ENCODE peak calls at places on chromosomes 12 and 14, in eight cellular contexts. P is uterus, G is HepG2, C is PC-3, Y is BE2C, N is upper lobe of right lung, F is adipocyte, D is right atrium auricular region. H is an unnamed sample.

GRCh38 chr12:88401153-88401552 is 179.1 kb downstream of the KITLG start:
- DNase-seq in Y (no peak), P (no peak), N (no peak), C (peak; percentile 88), D (no peak), G (no peak), F (peak; percentile 44), H (no peak)

GRCh38 chr14:58239259-58240210 is 5.1 kb upstream of the PSMA3 start:
- DNase-seq in C (peak; percentile 98), G (peak; percentile 46), F (peak; percentile 89), P (peak; percentile 79), D (peak; percentile 80), N (peak; percentile 81), Y (peak; percentile 63), H (peak; percentile 54)

GRCh38 chr14:68611611-68612010 is 181.3 kb downstream of the ZFP36L1 start:
- DNase-seq in P (peak; percentile 21), N (no peak), D (no peak), Y (no peak), G (no peak), F (no peak), C (no peak), H (no peak)

GRCh38 chr14:90276627-90277367 is 20.4 kb downstream of the PSMC1 start:
- DNase-seq in F (no peak), G (no peak), Y (peak; percentile 31), P (no peak), C (peak; percentile 13), D (no peak), N (peak; percentile 73), H (no peak)

GRCh38 chr14:90599748-90600507 is 203.1 kb downstream of the CALM1 start:
- DNase-seq in F (peak; percentile 59), D (no peak), C (peak; percentile 41), P (no peak), Y (no peak), G (peak; percentile 3), N (no peak), H (no peak)

GRCh38 chr12:26740991-26741390 is 92.0 kb downstream of the ITPR2 start:
- DNase-seq in D (no peak), P (no peak), C (no peak), N (no peak), G (no peak), F (no peak), Y (peak; percentile 26), H (no peak)

GRCh38 chr12:96091833-96092232 is 56.4 kb upstream of the LTA4H start:
- DNase-seq in Y (no peak), F (no peak), C (peak; percentile 40), P (no peak), G (peak; percentile 18), D (no peak), N (no peak), H (no peak)

GRCh38 chr14:89912667-89913211 is 41.8 kb downstream of the EFCAB11 start:
- DNase-seq in F (peak; percentile 96), D (no peak), P (peak; percentile 58), G (peak; percentile 59), C (peak; percentile 68), Y (no peak), N (no peak), H (peak; percentile 95)

GRCh38 chr14:94936901-94937321 is 167.0 kb upstream of the GSC start:
- DNase-seq in Y (no peak), N (no peak), F (no peak), D (no peak), C (no peak), P (peak; percentile 24), G (no peak), H (no peak)

GRCh38 chr12:70849265-70849960 is 71.1 kb downstream of the PTPRR start:
- DNase-seq in G (peak; percentile 2), D (no peak), P (no peak), N (no peak), C (peak; percentile 61), Y (no peak), F (peak; percentile 59), H (peak; percentile 17)

GRCh38 chr14:99747582-99748330 is 45.5 kb upstream of the EML1 start:
- DNase-seq in N (no peak), F (no peak), P (no peak), D (no peak), G (no peak), Y (peak; percentile 8), C (no peak), H (no peak)

GRCh38 chr14:104683653-104684448 is 5.6 kb upstream of the INF2 start:
- DNase-seq in F (no peak), Y (no peak), C (no peak), N (peak; percentile 44), D (no peak), G (no peak), P (no peak), H (no peak)

GRCh38 chr12:1777798-1778197 is 42.6 kb upstream of the LRTM2 start:
- DNase-seq in P (no peak), N (no peak), D (no peak), G (no peak), F (peak; percentile 78), C (peak; percentile 46), Y (no peak), H (no peak)

GRCh38 chr14:104863923-104864266 is 1.2 kb upstream of the CEP170B start:
- DNase-seq in D (no peak), F (no peak), Y (peak; percentile 3), P (no peak), C (no peak), N (no peak), G (no peak), H (no peak)

GRCh38 chr12:25692115-25693035 is 139.3 kb upstream of the LMNTD1 start:
- DNase-seq in D (peak; percentile 71), F (peak; percentile 72), N (no peak), P (no peak), Y (no peak), G (no peak), C (no peak), H (no peak)

GRCh38 chr14:59294662-59294992 is 106.2 kb downstream of the DAAM1 start:
- DNase-seq in G (no peak), D (no peak), Y (no peak), P (no peak), N (no peak), F (peak; percentile 79), C (peak; percentile 40), H (no peak)

GRCh38 chr12:109621271-109621671 is 47.7 kb downstream of the MVK start:
- DNase-seq in F (peak; percentile 79), P (no peak), Y (no peak), G (no peak), N (no peak), D (no peak), C (no peak), H (no peak)

GRCh38 chr12:83256581-83256980 is 569.9 kb downstream of the TMTC2 start:
- DNase-seq in P (no peak), D (no peak), Y (peak; percentile 26), C (no peak), N (no peak), G (no peak), F (no peak), H (no peak)

GRCh38 chr14:69327507-69327906 is 67.5 kb downstream of the GALNT16 start:
- DNase-seq in P (peak; percentile 1), C (no peak), D (no peak), G (no peak), N (peak; percentile 43), Y (no peak), F (no peak), H (no peak)

DNA sequence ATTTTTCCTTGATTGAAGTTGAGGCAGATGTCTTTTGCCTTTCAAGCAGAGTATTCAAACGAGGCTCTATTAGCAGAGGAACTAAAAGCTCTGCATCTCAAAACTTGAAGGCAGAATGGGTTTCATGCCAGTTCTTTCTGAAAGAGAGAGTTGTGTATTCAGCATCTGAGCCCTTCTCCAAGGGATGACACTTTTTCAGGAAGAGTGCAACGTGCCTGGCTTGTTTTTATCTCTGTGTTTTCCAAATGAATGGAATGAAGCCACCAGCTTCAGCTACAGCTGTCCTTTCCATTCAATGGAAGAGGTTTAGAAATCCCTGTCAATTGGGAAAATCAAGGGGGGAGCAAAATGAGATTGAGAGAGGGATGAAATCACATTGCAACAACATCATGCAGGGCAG is 14.6 kb downstream of the BEST3 start:
- DNase-seq in F (no peak), P (no peak), C (no peak), N (no peak), Y (no peak), D (no peak), G (no peak), H (no peak)
- H3K4me1 ChIP-seq in F (peaks cover 40% of the 10 kb centered on the region), P (no peaks in the 10 kb centered on the region), C (peaks cover 41% of the 10 kb centered on the region), N (peaks cover 4% of the 10 kb centered on the region), Y (peaks cover 4% of the 10 kb centered on the region), D (no peaks in the 10 kb centered on the region), G (peaks cover 11% of the 10 kb centered on the region), H (no peaks in the 10 kb centered on the region)

GRCh38 chr12:124208469-124208868 is 86.4 kb upstream of the RFLNA start:
- DNase-seq in F (no peak), N (peak; percentile 55), C (no peak), Y (no peak), D (no peak), G (no peak), P (no peak), H (no peak)
- H3K27me3 ChIP-seq in F (peaks cover 15% of the 10 kb centered on the region), N (no peaks in the 10 kb centered on the region), C (peaks cover 65% of the 10 kb centered on the region), Y (peaks cover 5% of the 10 kb centered on the region), D (no peaks in the 10 kb centered on the region), G (peaks cover 11% of the 10 kb centered on the region), P (no peaks in the 10 kb centered on the region), H (no peaks in the 10 kb centered on the region)

GRCh38 chr12:121800694-121801600 is 2.9 kb upstream of the SETD1B start:
- DNase-seq in G (no peak), N (peak; percentile 86), F (peak; percentile 86), Y (peak; percentile 70), C (peak; percentile 71), D (peak; percentile 86), P (peak; percentile 76), H (peak; percentile 44)
- H3K4me1 ChIP-seq in G (peaks cover 41% of the 10 kb centered on the region), N (peaks cover 41% of the 10 kb centered on the region), F (peaks cover 39% of the 10 kb centered on the region), Y (peaks cover 12% of the 10 kb centered on the region), C (peaks cover 55% of the 10 kb centered on the region), D (no peaks in the 10 kb centered on the region), P (peaks cover 30% of the 10 kb centered on the region), H (peaks cover 33% of the 10 kb centered on the region)

GRCh38 chr14:101347893-101348777 is 213.2 kb upstream of the DIO3 start:
- DNase-seq in C (no peak), D (no peak), G (no peak), N (no peak), Y (no peak), P (no peak), F (no peak), H (no peak)

GRCh38 chr14:101351146-101351545 is 210.1 kb upstream of the DIO3 start:
- DNase-seq in D (peak; percentile 28), P (no peak), G (no peak), C (no peak), F (no peak), N (no peak), Y (no peak), H (no peak)

GRCh38 chr14:101350021-101350420 is 211.3 kb upstream of the DIO3 start:
- DNase-seq in G (no peak), C (no peak), F (no peak), Y (no peak), D (peak; percentile 13), P (no peak), N (no peak), H (no peak)

GRCh38 chr14:101350710-101351109 is 210.6 kb upstream of the DIO3 start:
- DNase-seq in C (no peak), Y (no peak), F (no peak), P (peak; percentile 73), N (no peak), G (no peak), D (peak; percentile 23), H (no peak)

DNA sequence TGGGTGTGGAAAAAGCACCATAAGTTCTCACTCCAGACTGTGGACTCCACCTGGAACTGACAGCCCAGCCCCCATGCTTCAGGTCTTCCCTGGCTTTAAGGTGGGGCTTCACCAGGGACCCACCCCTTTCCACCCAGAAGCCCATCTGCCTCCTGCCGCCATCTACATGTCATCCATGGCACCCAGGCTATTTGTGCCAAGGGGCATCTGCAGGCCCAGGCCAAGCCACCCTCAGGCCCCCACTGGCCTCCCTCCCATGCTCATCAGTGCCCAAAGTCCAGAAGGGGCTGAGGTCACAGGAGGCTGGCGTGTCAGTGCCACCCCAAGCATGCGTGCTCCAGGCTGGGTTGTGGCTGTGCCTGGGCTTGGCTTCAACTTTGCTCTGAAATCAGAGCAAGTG is 212.2 kb upstream of the DIO3 start:
- DNase-seq in P (no peak), G (no peak), Y (no peak), F (no peak), D (no peak), N (no peak), C (no peak), H (no peak)
- H3K27me3 ChIP-seq in P (no peaks in the 10 kb centered on the region), G (peaks cover 18% of the 10 kb centered on the region), Y (no peaks in the 10 kb centered on the region), F (no peaks in the 10 kb centered on the region), D (no peaks in the 10 kb centered on the region), N (no peaks in the 10 kb centered on the region), C (no peaks in the 10 kb centered on the region), H (no peaks in the 10 kb centered on the region)

H was measured in HAP-1.